ENCODE peak calls at places on chromosome 14, in five cellular contexts. One of them, this sample, is unnamed.

GRCh38 chr14:80955434-80955939 is at the start of gene TSHR:
- DNase-seq in HL-60: no peak
- DNase-seq in mesenchymal stem cell: peak
- DNase-seq in K562: peak
- DNase-seq in GM23338: peak
- DNase-seq in this sample: no peak

GRCh38 chr14:42855159-42855558 is 1248.5 kb downstream of the LRFN5 start:
- DNase-seq in HL-60: no peak
- DNase-seq in mesenchymal stem cell: peak
- DNase-seq in K562: no peak
- DNase-seq in GM23338: no peak
- DNase-seq in this sample: no peak

GRCh38 chr14:63853831-63854293 is 1.1 kb downstream of the SYNE2 start:
- DNase-seq in HL-60: no peak
- DNase-seq in mesenchymal stem cell: peak
- DNase-seq in K562: no peak
- DNase-seq in GM23338: peak
- DNase-seq in this sample: no peak

GRCh38 chr14:78005325-78005724 is 164.8 kb upstream of the NRXN3 start:
- DNase-seq in HL-60: peak
- DNase-seq in mesenchymal stem cell: no peak
- DNase-seq in K562: peak
- DNase-seq in GM23338: no peak
- DNase-seq in this sample: no peak

GRCh38 chr14:81062816-81063215 is 107.4 kb downstream of the TSHR start:
- DNase-seq in HL-60: peak
- DNase-seq in mesenchymal stem cell: no peak
- DNase-seq in K562: peak
- DNase-seq in GM23338: peak
- DNase-seq in this sample: no peak

GRCh38 chr14:37091651-37092050 is 80.8 kb downstream of the SLC25A21 start:
- DNase-seq in HL-60: no peak
- DNase-seq in mesenchymal stem cell: peak
- DNase-seq in K562: no peak
- DNase-seq in GM23338: no peak
- DNase-seq in this sample: no peak

GRCh38 chr14:81166126-81166525 is 54.6 kb downstream of the GTF2A1 start:
- DNase-seq in HL-60: no peak
- DNase-seq in mesenchymal stem cell: no peak
- DNase-seq in K562: no peak
- DNase-seq in GM23338: no peak
- DNase-seq in this sample: no peak

GRCh38 chr14:47715330-47715729 is 39.9 kb upstream of the MDGA2 start:
- DNase-seq in HL-60: no peak
- DNase-seq in mesenchymal stem cell: peak
- DNase-seq in K562: no peak
- DNase-seq in GM23338: no peak
- DNase-seq in this sample: no peak

GRCh38 chr14:103057372-103058208 is at the start of gene CDC42BPB:
- DNase-seq in HL-60: no peak
- DNase-seq in mesenchymal stem cell: peak
- DNase-seq in K562: peak
- DNase-seq in GM23338: peak
- DNase-seq in this sample: peak

DNA sequence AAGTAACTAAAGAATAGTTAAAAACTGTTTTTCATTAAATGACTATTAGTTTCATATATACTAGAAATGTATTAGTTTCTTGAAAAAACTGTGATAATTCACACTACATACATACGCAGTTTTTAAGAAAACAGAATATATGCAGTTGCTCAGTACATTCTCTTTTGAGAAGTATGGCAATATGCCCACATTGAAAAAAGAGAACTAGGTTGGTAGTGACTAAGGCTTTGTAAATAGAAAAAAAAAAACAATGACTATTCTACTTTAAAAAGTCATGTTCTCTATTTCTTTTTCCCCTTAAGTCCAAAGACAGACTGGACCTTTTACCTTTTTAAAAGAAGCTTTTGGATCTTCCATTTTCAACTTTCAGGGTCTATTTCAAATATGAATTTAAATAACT is 25.0 kb downstream of the SNX6 start:
- DNase-seq in HL-60: no peak
- DNase-seq in mesenchymal stem cell: no peak
- DNase-seq in K562: no peak
- DNase-seq in GM23338: no peak
- DNase-seq in this sample: no peak
- H3K27ac ChIP-seq in HL-60: no peak
- H3K27ac ChIP-seq in mesenchymal stem cell: no peak
- H3K27ac ChIP-seq in K562: no peak
- H3K27ac ChIP-seq in GM23338: no peak
- H3K27ac ChIP-seq in this sample: no peak

DNA sequence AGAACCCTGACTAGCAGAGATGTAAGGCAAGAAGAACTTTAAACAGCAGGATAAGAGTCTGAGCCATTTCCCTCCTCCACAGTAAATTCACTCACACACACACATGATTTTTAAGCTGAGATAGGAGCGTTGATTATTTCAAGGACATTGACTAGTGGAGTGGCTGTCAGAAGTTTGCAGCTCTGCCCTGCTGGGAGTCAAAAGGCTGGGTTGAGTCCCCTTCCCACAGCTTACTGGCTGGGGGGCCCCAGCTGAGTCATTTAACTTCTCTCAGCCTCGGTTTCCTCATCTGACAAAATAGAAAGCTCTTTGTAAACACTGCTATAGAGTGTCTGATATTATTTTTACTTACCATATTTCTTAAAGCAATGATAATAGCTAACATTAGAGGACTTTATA is 28.3 kb downstream of the VCPKMT start:
- DNase-seq in HL-60: no peak
- DNase-seq in mesenchymal stem cell: no peak
- DNase-seq in K562: no peak
- DNase-seq in GM23338: no peak
- DNase-seq in this sample: no peak
- H3K27ac ChIP-seq in HL-60: no peak
- H3K27ac ChIP-seq in mesenchymal stem cell: no peak
- H3K27ac ChIP-seq in K562: peak
- H3K27ac ChIP-seq in GM23338: no peak
- H3K27ac ChIP-seq in this sample: no peak

GRCh38 chr14:61644185-61644584 is 51.1 kb upstream of the HIF1A start:
- DNase-seq in HL-60: no peak
- DNase-seq in mesenchymal stem cell: no peak
- DNase-seq in K562: no peak
- DNase-seq in GM23338: no peak
- DNase-seq in this sample: no peak
- H3K27ac ChIP-seq in HL-60: no peak
- H3K27ac ChIP-seq in mesenchymal stem cell: no peak
- H3K27ac ChIP-seq in K562: no peak
- H3K27ac ChIP-seq in GM23338: no peak
- H3K27ac ChIP-seq in this sample: no peak

DNA sequence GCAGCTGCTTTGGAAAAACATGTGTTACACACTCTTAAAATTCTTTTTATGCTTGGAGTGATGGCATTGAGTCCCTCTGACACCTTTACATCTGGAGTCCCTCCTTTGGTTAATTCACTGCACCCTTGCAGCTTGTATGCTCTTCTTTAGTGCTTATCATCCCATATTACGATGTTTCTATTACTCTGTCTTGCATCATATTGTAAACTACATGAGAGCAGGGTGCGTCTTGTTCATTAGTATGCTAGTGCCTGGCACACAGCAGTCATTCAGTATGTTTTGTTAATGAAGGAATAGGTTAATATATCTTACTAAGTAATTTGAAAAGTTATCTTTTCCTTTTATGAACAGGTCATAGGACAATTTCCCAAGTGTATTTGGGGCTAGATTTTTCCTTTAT is 363.7 kb downstream of the FUT8 start:
- DNase-seq in HL-60: no peak
- DNase-seq in mesenchymal stem cell: no peak
- DNase-seq in K562: no peak
- DNase-seq in GM23338: no peak
- DNase-seq in this sample: no peak
- H3K27ac ChIP-seq in HL-60: no peak
- H3K27ac ChIP-seq in mesenchymal stem cell: no peak
- H3K27ac ChIP-seq in K562: no peak
- H3K27ac ChIP-seq in GM23338: no peak
- H3K27ac ChIP-seq in this sample: no peak

GRCh38 chr14:51333299-51333698 is 93.3 kb downstream of the TMX1 start:
- DNase-seq in HL-60: no peak
- DNase-seq in mesenchymal stem cell: no peak
- DNase-seq in K562: no peak
- DNase-seq in GM23338: no peak
- DNase-seq in this sample: no peak

GRCh38 chr14:51331651-51332367 is 91.8 kb downstream of the TMX1 start:
- DNase-seq in HL-60: no peak
- DNase-seq in mesenchymal stem cell: peak
- DNase-seq in K562: no peak
- DNase-seq in GM23338: no peak
- DNase-seq in this sample: no peak

GRCh38 chr14:51328089-51328941 is 88.3 kb downstream of the TMX1 start:
- DNase-seq in HL-60: no peak
- DNase-seq in mesenchymal stem cell: peak
- DNase-seq in K562: no peak
- DNase-seq in GM23338: peak
- DNase-seq in this sample: no peak

GRCh38 chr14:51327376-51327775 is 87.3 kb downstream of the TMX1 start:
- DNase-seq in HL-60: no peak
- DNase-seq in mesenchymal stem cell: peak
- DNase-seq in K562: no peak
- DNase-seq in GM23338: no peak
- DNase-seq in this sample: no peak

GRCh38 chr14:51328942-51329350 is 88.9 kb downstream of the TMX1 start:
- DNase-seq in HL-60: no peak
- DNase-seq in mesenchymal stem cell: peak
- DNase-seq in K562: no peak
- DNase-seq in GM23338: no peak
- DNase-seq in this sample: no peak
- H3K27ac ChIP-seq in HL-60: no peak
- H3K27ac ChIP-seq in mesenchymal stem cell: no peak
- H3K27ac ChIP-seq in K562: no peak
- H3K27ac ChIP-seq in GM23338: no peak
- H3K27ac ChIP-seq in this sample: no peak

GRCh38 chr14:75281691-75282000 is 3.0 kb downstream of the FOS start:
- DNase-seq in HL-60: no peak
- DNase-seq in mesenchymal stem cell: no peak
- DNase-seq in K562: no peak
- DNase-seq in GM23338: no peak
- DNase-seq in this sample: no peak

GRCh38 chr14:75282166-75282547 is 3.5 kb downstream of the FOS start:
- DNase-seq in HL-60: no peak
- DNase-seq in mesenchymal stem cell: peak
- DNase-seq in K562: no peak
- DNase-seq in GM23338: no peak
- DNase-seq in this sample: no peak

GRCh38 chr14:75285331-75285730 is 6.7 kb downstream of the FOS start:
- DNase-seq in HL-60: no peak
- DNase-seq in mesenchymal stem cell: peak
- DNase-seq in K562: no peak
- DNase-seq in GM23338: no peak
- DNase-seq in this sample: no peak

GRCh38 chr14:75283884-75284563 is 5.4 kb downstream of the FOS start:
- DNase-seq in HL-60: peak
- DNase-seq in mesenchymal stem cell: peak
- DNase-seq in K562: peak
- DNase-seq in GM23338: no peak
- DNase-seq in this sample: no peak

GRCh38 chr14:75283162-75283883 is 4.7 kb downstream of the FOS start:
- DNase-seq in HL-60: peak
- DNase-seq in mesenchymal stem cell: peak
- DNase-seq in K562: peak
- DNase-seq in GM23338: peak
- DNase-seq in this sample: no peak
- H3K27ac ChIP-seq in HL-60: peak
- H3K27ac ChIP-seq in mesenchymal stem cell: no peak
- H3K27ac ChIP-seq in K562: peak
- H3K27ac ChIP-seq in GM23338: no peak
- H3K27ac ChIP-seq in this sample: no peak

GRCh38 chr14:32473476-32473875 is 144.4 kb downstream of the AKAP6 start:
- DNase-seq in HL-60: no peak
- DNase-seq in mesenchymal stem cell: no peak
- DNase-seq in K562: no peak
- DNase-seq in GM23338: peak
- DNase-seq in this sample: no peak

GRCh38 chr14:32470161-32470705 is 141.1 kb downstream of the AKAP6 start:
- DNase-seq in HL-60: no peak
- DNase-seq in mesenchymal stem cell: no peak
- DNase-seq in K562: no peak
- DNase-seq in GM23338: no peak
- DNase-seq in this sample: no peak

GRCh38 chr14:32472081-32472480 is 143.0 kb downstream of the AKAP6 start:
- DNase-seq in HL-60: no peak
- DNase-seq in mesenchymal stem cell: no peak
- DNase-seq in K562: no peak
- DNase-seq in GM23338: no peak
- DNase-seq in this sample: no peak

GRCh38 chr14:32471183-32471582 is 142.1 kb downstream of the AKAP6 start:
- DNase-seq in HL-60: no peak
- DNase-seq in mesenchymal stem cell: no peak
- DNase-seq in K562: no peak
- DNase-seq in GM23338: no peak
- DNase-seq in this sample: no peak

DNA sequence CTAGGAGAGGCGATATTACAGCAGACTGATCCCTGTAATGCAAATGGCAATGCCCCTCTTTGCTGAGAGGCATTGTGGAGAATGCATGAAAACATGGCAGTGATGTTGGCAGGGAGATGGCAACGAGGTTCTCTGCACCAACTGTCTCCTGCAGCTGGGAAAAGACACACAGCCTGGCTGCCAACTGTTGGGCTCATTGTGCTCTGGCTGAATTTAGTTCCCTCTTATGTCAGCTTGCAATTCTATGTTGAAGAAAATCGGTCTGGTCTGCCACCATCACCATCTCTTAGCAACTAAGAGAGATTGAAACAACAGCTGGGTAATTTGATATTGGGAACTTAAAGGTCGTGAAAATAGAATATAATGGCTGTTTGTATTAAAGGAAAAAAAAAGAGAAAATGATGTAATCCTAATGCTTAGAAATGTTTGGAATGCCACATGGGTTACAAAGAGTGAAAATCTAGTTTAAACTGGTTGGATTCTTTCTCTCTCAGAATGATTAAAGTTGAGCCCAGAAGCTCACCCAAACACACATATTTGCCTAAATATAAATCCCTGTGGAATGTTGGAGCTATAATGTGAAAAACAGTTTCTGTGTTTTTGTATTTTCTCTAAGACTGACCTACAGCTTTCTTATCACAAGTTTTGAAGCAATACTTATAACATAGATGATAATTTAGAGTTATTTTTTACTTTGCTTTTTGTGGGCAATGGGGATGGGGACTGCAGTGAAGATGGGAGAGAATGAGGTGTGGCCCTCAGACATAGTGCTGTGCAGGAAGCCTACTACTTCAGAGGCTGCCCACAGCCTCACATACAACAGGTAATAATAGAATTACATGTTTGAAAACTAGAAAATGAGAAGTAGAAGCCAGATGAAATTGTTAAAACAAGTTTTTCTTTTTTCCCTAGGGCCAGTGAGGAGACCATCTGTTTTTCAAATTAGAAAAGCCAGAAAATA is 143.7 kb downstream of the AKAP6 start:
- DNase-seq in HL-60: no peak
- DNase-seq in mesenchymal stem cell: peak
- DNase-seq in K562: no peak
- DNase-seq in GM23338: peak
- DNase-seq in this sample: peak
- H3K27ac ChIP-seq in HL-60: no peak
- H3K27ac ChIP-seq in mesenchymal stem cell: peak
- H3K27ac ChIP-seq in K562: no peak
- H3K27ac ChIP-seq in GM23338: peak
- H3K27ac ChIP-seq in this sample: peak